ENCODE peak calls at places on chromosomes 3 and 15, in six cellular contexts. B is epithelial cell of proximal tubule; U is kidney; I is brain microvascular endothelial cell; Z is naive thymus-derived CD4-positive, alpha-beta T cell; J is mucosa of descending colon. O is an unnamed sample.

GRCh38 chr15:64251121-64251520 is 88.3 kb upstream of the PPIB start:
- DNase-seq in B (no peak), U (no peak), I (no peak), Z (no peak), J (no peak), O (no peak)

GRCh38 chr3:54899273-54899672 is 28.6 kb downstream of the LRTM1 start:
- DNase-seq in B (no peak), U (no peak), I (no peak), Z (no peak), J (no peak), O (no peak)

GRCh38 chr15:70258369-70259029 is 160.8 kb upstream of the TLE3 start:
- DNase-seq in B (no peak), U (peak; percentile 75), I (no peak), Z (peak; percentile 63), J (peak; percentile 62), O (no peak)

GRCh38 chr3:48561045-48561736 is 2.4 kb downstream of the UCN2 start:
- DNase-seq in B (no peak), U (peak; percentile 90), I (peak; percentile 42), Z (no peak), J (peak; percentile 61), O (no peak)

GRCh38 chr15:85785887-85786777 is 8.6 kb downstream of the KLHL25 start:
- DNase-seq in B (no peak), U (peak; percentile 81), I (peak; percentile 33), Z (no peak), J (peak; percentile 78), O (no peak)

GRCh38 chr3:113531826-113532697 is at the start of gene SIDT1:
- DNase-seq in B (peak; percentile 1), U (no peak), I (no peak), Z (peak; percentile 85), J (peak; percentile 75), O (no peak)

GRCh38 chr3:45417949-45418847 is 29.8 kb downstream of the LARS2 start:
- DNase-seq in B (no peak), U (no peak), I (no peak), Z (no peak), J (peak; percentile 33), O (no peak)

GRCh38 chr15:91547356-91547755 is 306.2 kb upstream of the SLCO3A1 start:
- DNase-seq in B (no peak), U (no peak), I (no peak), Z (no peak), J (no peak), O (no peak)

GRCh38 chr3:10511809-10512494 is 6.6 kb upstream of the ATP2B2 start:
- DNase-seq in B (no peak), U (no peak), I (peak; percentile 66), Z (no peak), J (no peak), O (peak; percentile 36)

GRCh38 chr3:139518926-139519842 is 20.4 kb downstream of the RBP1 start:
- DNase-seq in B (no peak), U (no peak), I (no peak), Z (no peak), J (no peak), O (no peak)

GRCh38 chr15:100001405-100001804 is 268.2 kb upstream of the LYSMD4 start:
- DNase-seq in B (no peak), U (no peak), I (no peak), Z (no peak), J (no peak), O (no peak)

GRCh38 chr15:40062816-40063562 is 24.0 kb upstream of the SRP14 start:
- DNase-seq in B (no peak), U (no peak), I (no peak), Z (no peak), J (no peak), O (no peak)

GRCh38 chr3:187036394-187036793 is 102.9 kb downstream of the RPL39L start:
- DNase-seq in B (no peak), U (no peak), I (no peak), Z (no peak), J (no peak), O (no peak)

GRCh38 chr15:25946241-25946786 is 83.2 kb upstream of the ATP10A start:
- DNase-seq in B (no peak), U (no peak), I (no peak), Z (no peak), J (no peak), O (no peak)

GRCh38 chr3:160748787-160749186 is 7.2 kb upstream of the PPM1L start:
- DNase-seq in B (no peak), U (no peak), I (no peak), Z (no peak), J (no peak), O (no peak)

GRCh38 chr3:47016934-47017435 is 37.5 kb downstream of the NBEAL2 start:
- DNase-seq in B (no peak), U (no peak), I (peak; percentile 88), Z (no peak), J (no peak), O (peak; percentile 67)

GRCh38 chr15:44500555-44500954 is 36.4 kb upstream of the EIF3J start:
- DNase-seq in B (no peak), U (no peak), I (no peak), Z (no peak), J (no peak), O (no peak)

GRCh38 chr3:42780892-42781700 is 8.0 kb upstream of the CCDC13 start:
- DNase-seq in B (no peak), U (no peak), I (peak; percentile 71), Z (peak; percentile 54), J (no peak), O (peak; percentile 51)

GRCh38 chr3:66498718-66499611 is 1.9 kb downstream of the LRIG1 start:
- DNase-seq in B (no peak), U (peak; percentile 48), I (no peak), Z (no peak), J (peak; percentile 50), O (no peak)

GRCh38 chr3:45684327-45684892 is 4.8 kb upstream of the SACM1L start:
- DNase-seq in B (no peak), U (no peak), I (no peak), Z (no peak), J (no peak), O (no peak)

GRCh38 chr15:82649226-82649999 is 2.2 kb upstream of the CPEB1 start:
- DNase-seq in B (no peak), U (no peak), I (no peak), Z (no peak), J (no peak), O (no peak)

GRCh38 chr3:172275586-172275985 is 172.7 kb downstream of the GHSR start:
- DNase-seq in B (no peak), U (no peak), I (no peak), Z (no peak), J (no peak), O (no peak)
- H3K4me3 ChIP-seq in B (no peak overlapping the region), U (no peak overlapping the region), I (no peak overlapping the region), Z (no peak overlapping the region), J (no peak overlapping the region), O (no peak overlapping the region)

DNA sequence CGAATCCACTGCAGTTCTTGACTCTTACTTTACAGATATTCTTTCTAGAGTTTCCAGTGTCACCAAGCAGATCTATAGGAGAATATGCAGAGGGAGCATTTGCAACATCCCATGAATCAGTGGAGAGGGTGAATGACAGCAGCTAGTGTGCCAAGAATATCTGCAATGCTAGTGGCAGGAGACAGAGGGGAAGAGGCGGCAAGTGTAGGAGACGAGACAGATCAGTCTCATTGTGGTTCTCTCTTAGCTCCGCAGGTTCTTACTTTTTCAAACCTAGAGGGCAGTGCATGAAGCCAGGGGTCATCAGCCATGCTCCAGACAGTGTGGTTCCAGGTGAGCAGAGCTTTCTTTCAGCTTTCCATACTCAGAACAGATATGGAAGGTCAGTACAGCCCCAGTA is 749 bp downstream of the ZNF619 start:
- DNase-seq in B (no peak), U (no peak), I (no peak), Z (no peak), J (no peak), O (no peak)
- H3K4me3 ChIP-seq in B (peak overlapping the region; percentile 73), U (peak overlapping the region; percentile 58), I (peak overlapping the region; percentile 89), Z (peak overlapping the region; percentile 82), J (no peak overlapping the region), O (peak overlapping the region; percentile 83)

GRCh38 chr15:98896002-98896721 is 111.4 kb downstream of the PGPEP1L start:
- DNase-seq in B (no peak), U (no peak), I (peak; percentile 89), Z (no peak), J (no peak), O (no peak)

GRCh38 chr15:98898122-98898521 is 109.5 kb downstream of the PGPEP1L start:
- DNase-seq in B (no peak), U (no peak), I (no peak), Z (no peak), J (no peak), O (no peak)

GRCh38 chr15:98899266-98900021 is 108.1 kb downstream of the PGPEP1L start:
- DNase-seq in B (no peak), U (no peak), I (peak; percentile 57), Z (no peak), J (no peak), O (no peak)

GRCh38 chr15:98894312-98894711 is 113.3 kb downstream of the PGPEP1L start:
- DNase-seq in B (no peak), U (no peak), I (no peak), Z (no peak), J (no peak), O (no peak)

GRCh38 chr15:98896802-98897732 is 110.5 kb downstream of the PGPEP1L start:
- DNase-seq in B (peak; percentile 91), U (no peak), I (peak; percentile 99), Z (no peak), J (no peak), O (peak; percentile 99)
- H3K4me3 ChIP-seq in B (no peak overlapping the region), U (no peak overlapping the region), I (no peak overlapping the region), Z (no peak overlapping the region), J (no peak overlapping the region), O (peak overlapping the region; percentile 9)

GRCh38 chr3:16510620-16511319 is 2.7 kb downstream of the RFTN1 start:
- DNase-seq in B (no peak), U (no peak), I (no peak), Z (no peak), J (no peak), O (no peak)

GRCh38 chr3:16513141-16514020 is at the start of gene RFTN1:
- DNase-seq in B (no peak), U (peak; percentile 89), I (peak; percentile 67), Z (peak; percentile 57), J (peak; percentile 60), O (no peak)

GRCh38 chr3:16509721-16510619 is 3.5 kb downstream of the RFTN1 start:
- DNase-seq in B (no peak), U (no peak), I (no peak), Z (no peak), J (no peak), O (no peak)

GRCh38 chr3:16512435-16513140 is 911 bp downstream of the RFTN1 start:
- DNase-seq in B (no peak), U (peak; percentile 92), I (no peak), Z (peak; percentile 41), J (peak; percentile 46), O (no peak)

DNA sequence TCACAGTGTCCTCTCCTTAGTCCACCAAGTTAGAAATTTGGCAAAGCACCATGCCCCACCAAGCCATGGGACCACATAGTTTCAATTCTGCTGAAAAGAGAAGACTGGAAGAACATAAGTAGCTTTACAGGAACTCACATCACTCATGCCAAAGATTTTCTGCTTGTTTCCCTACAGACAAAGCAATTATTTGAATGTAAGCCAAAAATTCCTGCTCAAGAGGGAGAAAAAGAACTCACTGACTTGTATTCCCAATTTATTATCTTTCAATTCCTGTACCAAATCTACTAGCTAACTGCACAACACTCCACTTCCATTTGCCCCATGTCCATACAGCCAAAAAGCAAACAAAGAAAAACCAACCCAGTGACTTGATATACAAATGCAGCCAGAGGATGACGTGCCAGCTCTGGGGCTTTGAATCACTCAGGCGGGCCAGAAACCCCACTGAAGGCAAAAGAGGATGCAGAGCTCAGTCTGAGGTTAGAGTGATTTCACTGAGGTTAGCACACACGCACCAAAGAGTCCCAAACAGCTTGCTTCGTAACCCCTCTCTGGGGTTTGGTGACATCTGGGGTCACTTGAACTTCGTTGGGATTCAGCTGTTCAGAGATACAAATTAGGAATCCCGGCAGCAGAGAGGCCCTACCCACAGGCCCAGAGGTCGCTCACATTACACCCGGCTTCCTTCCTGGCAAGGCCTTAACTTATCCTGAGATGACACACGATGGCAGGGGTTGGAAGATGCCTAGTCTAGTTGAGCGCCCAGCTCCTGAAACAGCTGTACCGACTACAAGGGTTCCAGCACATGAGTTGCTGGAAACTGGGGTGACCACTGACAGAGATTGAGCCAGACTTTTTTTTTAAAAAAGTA is 1.7 kb downstream of the RFTN1 start:
- DNase-seq in B (no peak), U (peak; percentile 87), I (peak; percentile 89), Z (peak; percentile 86), J (peak; percentile 55), O (peak; percentile 86)
- H3K4me3 ChIP-seq in B (peak overlapping the region; percentile 93), U (peak overlapping the region; percentile 81), I (peak overlapping the region; percentile 92), Z (peak overlapping the region; percentile 79), J (no peak overlapping the region), O (peak overlapping the region; percentile 83)

O was measured in skeletal muscle cell.